ENCODE peak calls at places on chromosomes 1 and 21, in four cellular contexts. X is colonic mucosa, K is cardiac muscle cell, N is endodermal cell. G is an unnamed sample.

GRCh38 chr1:200714504-200715187 is 24.0 kb upstream of the CAMSAP2 start:
- DNase-seq in X (no peak), N (no peak), K (no peak), G (no peak)

GRCh38 chr21:41880153-41880552 is 1.0 kb upstream of the PRDM15 start:
- DNase-seq in X (no peak), N (no peak), K (no peak), G (no peak)

GRCh38 chr1:45172764-45173163 is 33.6 kb downstream of the ZSWIM5 start:
- DNase-seq in N (no peak), K (no peak), X (no peak), G (no peak)

GRCh38 chr1:155011004-155011416 is 8.4 kb downstream of the ZBTB7B start:
- DNase-seq in X (no peak), K (no peak), N (no peak), G (no peak)

GRCh38 chr1:35031103-35031452 is 667 bp downstream of the ZMYM6 start:
- DNase-seq in N (peak), X (peak), K (peak), G (peak)

GRCh38 chr1:89757532-89757931 is 63.3 kb upstream of the LRRC8D start:
- DNase-seq in K (no peak), X (peak), N (no peak), G (peak)

GRCh38 chr1:173532237-173532636 is 55.1 kb downstream of the PRDX6 start:
- DNase-seq in X (no peak), K (no peak), N (no peak), G (no peak)

GRCh38 chr1:84271452-84272273 is 29.8 kb upstream of the SAMD13 start:
- DNase-seq in N (no peak), K (peak), X (peak), G (no peak)

GRCh38 chr1:171983584-171983983 is 142.3 kb downstream of the DNM3 start:
- DNase-seq in X (no peak), K (no peak), N (no peak), G (no peak)

GRCh38 chr1:35587736-35588135 is 14.6 kb downstream of the TFAP2E start:
- DNase-seq in N (peak), K (no peak), X (no peak), G (peak)

GRCh38 chr1:150842964-150843363 is 33.4 kb downstream of the ARNT start:
- DNase-seq in K (no peak), N (no peak), X (no peak), G (no peak)

GRCh38 chr1:8134546-8135235 is 108.6 kb upstream of the ERRFI1 start:
- DNase-seq in X (no peak), N (no peak), K (no peak), G (no peak)

GRCh38 chr1:53547321-53547720 is 88.1 kb downstream of the DMRTB1 start:
- DNase-seq in X (no peak), K (no peak), N (peak), G (no peak)

GRCh38 chr1:153526132-153526543 is 9.7 kb downstream of the S100A6 start:
- DNase-seq in X (peak), N (peak), K (no peak), G (no peak)

GRCh38 chr1:115648717-115649691 is 7.2 kb downstream of the VANGL1 start:
- DNase-seq in X (no peak), N (peak), K (peak), G (no peak)

GRCh38 chr1:192088496-192088895 is 69.8 kb upstream of the RGS18 start:
- DNase-seq in N (no peak), K (no peak), X (no peak), G (no peak)

GRCh38 chr21:41612674-41613250 is 104.8 kb upstream of the TMPRSS2 start:
- DNase-seq in N (peak), K (peak), X (peak), G (no peak)

GRCh38 chr21:37087188-37087587 is 14.1 kb downstream of the TTC3 start:
- DNase-seq in K (peak), X (no peak), N (no peak), G (no peak)

GRCh38 chr1:78348526-78349284 is 142.1 kb upstream of the PTGFR start:
- DNase-seq in N (no peak), K (no peak), X (no peak), G (no peak)

GRCh38 chr1:23699280-23700179 is 7.9 kb downstream of the RPL11 start:
- DNase-seq in X (no peak), K (no peak), N (no peak), G (no peak)

DNA sequence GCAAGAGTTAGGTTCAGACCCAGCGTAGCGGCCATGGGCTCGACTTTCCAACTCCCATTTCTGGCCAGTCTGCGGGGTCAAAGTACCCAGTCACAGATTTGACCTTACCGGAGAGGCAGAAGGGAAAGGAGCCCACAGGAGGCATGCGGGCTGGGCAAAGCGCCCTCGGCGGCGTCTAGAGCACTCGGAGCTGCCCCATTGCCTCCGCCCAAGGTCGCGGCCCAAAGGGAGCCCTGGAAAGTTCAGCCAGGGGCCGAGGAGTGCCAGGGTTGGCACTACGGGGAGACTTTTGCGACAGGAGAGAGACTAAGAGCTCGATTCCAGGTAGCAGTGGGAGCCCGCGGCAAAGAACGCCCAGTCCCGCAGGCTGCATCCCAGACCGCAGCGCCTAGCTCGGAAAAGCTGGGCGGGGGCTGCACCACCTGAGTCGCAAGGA is 896 bp downstream of the KANK4 start:
- DNase-seq in N (peak), K (no peak), X (no peak), G (no peak)
- H3K4me3 ChIP-seq in N (peak), K (peak), X (peak), G (no peak)

GRCh38 chr1:205492201-205492667 is 12.2 kb upstream of the CDK18 start:
- DNase-seq in K (no peak), X (no peak), N (peak), G (no peak)

GRCh38 chr1:205494119-205494518 is 10.3 kb upstream of the CDK18 start:
- DNase-seq in N (no peak), K (no peak), X (no peak), G (no peak)

GRCh38 chr1:205491794-205492193 is 12.7 kb upstream of the CDK18 start:
- DNase-seq in K (no peak), X (no peak), N (peak), G (no peak)

GRCh38 chr1:205492774-205493173 is 11.7 kb upstream of the CDK18 start:
- DNase-seq in X (no peak), K (no peak), N (no peak), G (no peak)

DNA sequence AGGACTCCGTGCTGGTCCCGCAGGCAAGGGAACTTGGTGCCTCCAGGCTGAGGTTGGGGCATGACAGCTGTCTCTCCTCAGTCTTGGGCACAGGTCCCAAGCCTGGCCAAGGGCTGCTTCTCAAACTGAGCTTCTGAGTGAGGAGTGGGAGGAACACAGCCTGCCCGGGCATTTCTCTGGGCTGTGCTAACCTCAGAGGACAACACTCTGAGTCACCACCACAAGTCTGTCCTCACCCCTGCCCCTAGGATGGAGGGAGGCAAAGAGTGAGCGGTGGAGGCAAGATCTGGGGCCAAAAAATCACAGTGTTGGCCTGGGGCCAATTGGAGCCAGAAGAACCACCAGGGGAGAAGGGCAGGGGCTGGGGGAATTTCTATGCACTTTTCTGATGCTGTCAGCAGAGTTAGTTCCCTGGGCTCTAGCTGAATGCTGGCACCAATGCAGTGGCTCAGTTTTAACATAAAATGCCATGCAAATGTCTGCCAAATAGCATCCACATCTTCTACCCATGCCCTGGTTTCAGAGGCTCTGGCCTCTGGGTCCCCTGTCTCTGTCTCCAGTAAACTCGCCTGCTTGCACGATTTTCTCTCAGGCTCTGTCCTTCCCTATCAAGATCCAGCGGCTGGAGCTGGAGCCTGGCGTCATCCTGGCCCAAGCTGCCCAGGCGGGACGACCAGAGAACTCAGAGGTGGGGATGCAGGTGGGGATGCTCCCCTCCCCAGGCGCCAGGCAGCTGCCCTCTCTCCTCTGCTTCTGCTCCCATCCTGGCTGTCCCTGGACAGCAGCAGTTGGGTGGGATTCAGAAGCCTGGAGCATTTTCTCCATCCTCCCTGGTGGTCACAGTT is 11.0 kb upstream of the CDK18 start:
- DNase-seq in N (no peak), X (no peak), K (no peak), G (no peak)
- H3K27ac ChIP-seq in N (no peak), X (no peak), K (no peak), G (no peak)

GRCh38 chr1:77273891-77274290 is 7.9 kb upstream of the AK5 start:
- DNase-seq in N (no peak), K (no peak), X (no peak), G (no peak)
- TF ChIP-seq CTCF in N (no peak), K (no peak), X (no peak), G (no peak)

DNA sequence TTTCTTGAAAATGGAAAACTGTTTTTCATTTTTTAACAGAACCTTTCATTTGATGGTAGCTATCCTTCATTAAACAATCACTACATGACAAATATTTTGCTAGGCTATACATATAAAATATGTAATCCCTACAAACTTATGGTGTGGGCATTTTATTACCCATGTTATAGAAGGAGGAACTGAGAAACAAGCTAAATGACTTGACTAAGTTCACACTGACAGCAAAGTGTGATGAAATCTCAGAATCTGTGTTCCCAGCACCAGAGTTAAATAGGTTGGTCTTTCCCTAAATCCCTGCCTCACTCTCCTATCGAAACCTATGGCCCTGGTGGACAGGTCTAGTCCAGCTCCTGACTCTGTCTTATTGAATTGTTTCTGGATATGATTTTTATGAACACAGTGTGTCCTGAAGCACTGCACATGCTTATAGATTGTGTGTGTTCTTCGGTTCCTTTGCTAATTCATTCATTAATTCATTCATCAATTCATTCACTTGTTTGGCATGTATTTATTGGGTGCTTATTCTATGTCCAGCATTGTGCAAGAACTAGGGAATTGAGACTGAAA is 301.0 kb downstream of the GRIK1 start:
- DNase-seq in N (no peak), K (no peak), X (no peak), G (no peak)
- H3K4me3 ChIP-seq in N (no peak), K (no peak), X (no peak), G (no peak)